ENCODE peak calls at places on chromosomes 4 and X, in ten cellular contexts. D is GM12864, C is MCF 10A, V is foreskin fibroblast, O is OCI-LY7, M is A673, L is cardiac muscle cell, Z is psoas muscle, Y is bronchial epithelial cell, W is progenitor cell of endocrine pancreas. K is an unnamed sample.

GRCh38 chrX:71895607-71896006 is 15.0 kb upstream of the NHSL2 start:
- DNase-seq in L (no peak), Y (no peak), C (no peak), V (no peak), D (no peak), Z (no peak), O (no peak), M (no peak), W (no peak), K (no peak)

GRCh38 chr4:85496933-85497332 is 22.0 kb downstream of the ARHGAP24 start:
- DNase-seq in L (peak), Y (peak), W (no peak), C (peak), Z (no peak), V (peak), M (peak), O (no peak), D (no peak), K (no peak)

GRCh38 chrX:29690061-29690460 is 525.3 kb upstream of the MAGEB2 start:
- DNase-seq in V (no peak), C (no peak), D (no peak), M (no peak), W (no peak), Y (no peak), O (no peak), Z (no peak), L (peak), K (no peak)

GRCh38 chr4:31366041-31366440 is 645.9 kb downstream of the PCDH7 start:
- DNase-seq in V (no peak), Y (peak), O (no peak), C (no peak), D (no peak), L (peak), Z (no peak), W (no peak), M (no peak), K (no peak)

GRCh38 chrX:31099536-31100090 is 27.8 kb upstream of the FTHL17 start:
- DNase-seq in O (no peak), V (no peak), L (no peak), W (no peak), M (no peak), Y (peak), Z (no peak), C (peak), D (peak), K (no peak)

GRCh38 chrX:153621949-153622598 is 23.1 kb upstream of the CCNQ start:
- DNase-seq in V (no peak), L (no peak), Z (no peak), M (no peak), O (no peak), D (no peak), Y (no peak), W (no peak), C (no peak), K (no peak)

GRCh38 chrX:154727418-154728323 is 23.2 kb downstream of the GAB3 start:
- DNase-seq in L (peak), V (no peak), W (no peak), C (peak), Y (peak), D (no peak), M (no peak), O (no peak), Z (peak), K (no peak)

GRCh38 chrX:65697915-65698796 is 30.7 kb downstream of the MSN start:
- DNase-seq in V (no peak), O (peak), D (peak), M (peak), Z (no peak), C (no peak), Y (no peak), L (peak), W (no peak), K (peak)

GRCh38 chr4:90127706-90128345 is 632 bp downstream of the CCSER1 start:
- DNase-seq in M (no peak), V (no peak), W (peak), Y (no peak), C (peak), O (no peak), L (peak), Z (peak), D (no peak), K (no peak)

GRCh38 chr4:117239434-117239833 is 154.1 kb upstream of the TRAM1L1 start:
- DNase-seq in M (no peak), D (no peak), W (no peak), C (no peak), O (no peak), Y (no peak), Z (no peak), L (no peak), V (no peak), K (no peak)

GRCh38 chrX:45750639-45751038 is 550.0 kb upstream of the DIPK2B start:
- DNase-seq in O (no peak), Y (peak), M (no peak), C (peak), W (no peak), V (no peak), Z (no peak), D (no peak), L (no peak), K (no peak)

GRCh38 chr4:1208970-1209704 is 36.8 kb upstream of the SPON2 start:
- DNase-seq in Y (no peak), D (no peak), C (no peak), M (no peak), O (no peak), L (peak), W (no peak), V (no peak), Z (peak), K (no peak)

GRCh38 chr4:61375316-61375715 is 175.2 kb downstream of the ADGRL3 start:
- DNase-seq in Z (no peak), C (peak), W (no peak), V (no peak), M (no peak), O (no peak), D (no peak), Y (peak), L (peak), K (no peak)

GRCh38 chr4:71045256-71045655 is 51.8 kb downstream of the DCK start:
- DNase-seq in Y (no peak), W (no peak), L (no peak), M (no peak), C (no peak), V (no peak), D (no peak), Z (no peak), O (no peak), K (no peak)

GRCh38 chrX:13691845-13692334 is 3.0 kb downstream of the RAB9A start:
- DNase-seq in D (no peak), V (no peak), W (no peak), Z (no peak), O (peak), Y (no peak), C (no peak), M (no peak), L (no peak), K (no peak)

GRCh38 chrX:42496239-42496638 is 281.7 kb downstream of the PPP1R2C start:
- DNase-seq in D (no peak), W (no peak), C (no peak), Y (no peak), L (no peak), Z (no peak), M (no peak), O (no peak), V (no peak), K (no peak)

GRCh38 chr4:85952518-85952917 is 407.3 kb downstream of the MAPK10 start:
- DNase-seq in L (peak), W (no peak), M (no peak), Z (no peak), O (no peak), V (peak), D (no peak), Y (peak), C (peak), K (no peak)

GRCh38 chr4:40046311-40046980 is 10.2 kb upstream of the N4BP2 start:
- DNase-seq in C (peak), D (no peak), Z (no peak), O (no peak), M (no peak), Y (peak), L (peak), V (no peak), W (no peak), K (no peak)

GRCh38 chr4:44098973-44099372 is 349.6 kb downstream of the KCTD8 start:
- DNase-seq in V (no peak), D (no peak), C (no peak), L (no peak), Z (no peak), Y (no peak), O (no peak), W (no peak), M (no peak), K (no peak)

GRCh38 chrX:153973127-153974002 is 811 bp downstream of the TMEM187 start:
- DNase-seq in W (no peak), Y (peak), D (no peak), V (no peak), O (peak), Z (peak), M (no peak), C (no peak), L (no peak), K (no peak)

GRCh38 chrX:31038585-31039326 is 33.1 kb downstream of the FTHL17 start:
- DNase-seq in Z (no peak), D (no peak), M (peak), C (peak), Y (peak), O (peak), W (no peak), V (peak), L (peak), K (no peak)

GRCh38 chr4:119725011-119725410 is 96.4 kb upstream of the PDE5A start:
- DNase-seq in L (no peak), C (no peak), M (no peak), W (no peak), V (no peak), Y (no peak), D (no peak), O (no peak), Z (no peak), K (no peak)

GRCh38 chr4:121226362-121226761 is 62.2 kb upstream of the TNIP3 start:
- DNase-seq in L (no peak), C (no peak), M (peak), V (no peak), Y (peak), W (no peak), D (no peak), Z (no peak), O (no peak), K (no peak)

GRCh38 chrX:77436682-77437081 is 10.5 kb upstream of the FGF16 start:
- DNase-seq in O (peak), V (peak), C (no peak), D (no peak), L (no peak), M (no peak), Y (peak), Z (no peak), W (no peak), K (no peak)

GRCh38 chrX:143306991-143307965 is 210.0 kb downstream of the SPANXN3 start:
- DNase-seq in O (no peak), W (no peak), V (no peak), C (no peak), D (no peak), L (no peak), M (no peak), Z (no peak), Y (no peak), K (no peak)

GRCh38 chr4:86256086-86256485 is 103.8 kb downstream of the MAPK10 start:
- DNase-seq in W (no peak), D (no peak), M (no peak), V (no peak), O (no peak), L (no peak), C (no peak), Z (no peak), Y (no peak), K (no peak)

GRCh38 chr4:144645621-144646522 is at the start of gene HHIP:
- DNase-seq in Z (peak), C (peak), W (peak), V (peak), O (no peak), M (peak), L (peak), Y (no peak), D (no peak), K (peak)

GRCh38 chr4:26522478-26522877 is 32.2 kb upstream of the CCKAR start:
- DNase-seq in M (peak), Z (no peak), C (peak), V (no peak), L (no peak), Y (peak), W (no peak), O (no peak), D (no peak), K (no peak)

GRCh38 chr4:183364025-183364424 is 41.8 kb upstream of the CLDN24 start:
- DNase-seq in M (no peak), L (no peak), W (no peak), C (no peak), Z (no peak), O (no peak), D (no peak), Y (no peak), V (no peak), K (no peak)

GRCh38 chr4:173490256-173490655 is 39.8 kb downstream of the HAND2 start:
- DNase-seq in C (no peak), O (no peak), Z (no peak), Y (no peak), V (no peak), W (no peak), L (no peak), M (no peak), D (no peak), K (no peak)

GRCh38 chrX:40303256-40304077 is 205.7 kb upstream of the BCOR start:
- DNase-seq in W (no peak), C (no peak), Y (no peak), V (no peak), M (no peak), D (no peak), L (no peak), Z (no peak), O (peak), K (no peak)

GRCh38 chrX:11665144-11666040 is at the start of gene ARHGAP6:
- DNase-seq in O (no peak), Z (peak), L (peak), C (no peak), W (peak), M (no peak), Y (peak), D (no peak), V (peak), K (no peak)

GRCh38 chr4:7132730-7133582 is 59.4 kb upstream of the SORCS2 start:
- DNase-seq in D (no peak), O (no peak), C (no peak), Y (no peak), W (no peak), M (no peak), L (peak), V (peak), Z (no peak), K (no peak)

GRCh38 chr4:141134051-141134450 is 782 bp upstream of the RNF150 start:
- DNase-seq in Z (no peak), L (no peak), D (no peak), O (no peak), Y (no peak), V (peak), W (no peak), M (peak), C (no peak), K (no peak)
- TF ChIP-seq CTCF in Z (no peak), L (no peak), D (no peak), O (no peak), Y (no peak), V (peak), W (no peak), M (no peak), C (no peak), K (no peak)

DNA sequence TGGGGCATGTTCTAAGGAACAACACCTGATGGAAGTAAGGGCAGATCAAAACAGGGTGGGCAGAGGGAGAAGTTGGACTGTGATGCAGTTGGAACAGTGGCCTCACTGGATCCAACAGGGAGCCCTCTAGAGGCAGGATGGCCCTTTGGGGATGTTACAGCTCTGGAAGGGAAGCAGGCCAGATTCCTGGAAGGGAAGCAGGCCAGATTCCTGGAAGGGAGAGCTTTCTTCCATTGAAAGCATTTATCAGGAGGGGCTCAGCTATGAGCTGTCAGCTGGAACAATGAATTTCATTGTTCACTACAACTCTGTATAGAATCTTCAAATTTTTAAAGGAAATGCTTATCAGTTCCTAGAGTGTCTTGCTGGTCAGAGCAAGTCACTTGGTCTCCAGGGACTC is 17.7 kb downstream of the IL15 start:
- DNase-seq in L (peak), C (peak), O (no peak), M (peak), Z (peak), W (no peak), Y (peak), D (no peak), V (no peak), K (no peak)
- TF ChIP-seq CTCF in L (peak), C (peak), O (peak), M (peak), Z (peak), W (peak), Y (peak), D (peak), V (peak), K (no peak)

DNA sequence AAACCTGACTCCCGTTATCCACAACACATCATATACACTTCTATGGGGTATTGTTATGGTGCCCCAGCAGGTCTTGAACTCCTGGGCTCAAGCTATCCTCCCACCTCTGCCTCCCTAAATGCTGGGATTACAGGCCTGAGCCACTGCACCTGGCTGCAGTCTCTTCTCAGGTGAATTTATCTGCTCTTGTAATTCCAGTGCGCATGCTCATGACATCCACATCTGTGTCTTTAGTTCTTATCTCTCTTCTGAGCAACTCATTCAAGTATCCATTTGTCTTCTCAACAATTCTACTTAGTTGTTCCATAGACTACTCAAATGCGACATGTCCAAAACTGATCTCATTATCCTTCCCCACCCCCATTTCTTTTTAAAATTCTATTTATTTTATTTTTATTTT is 20.5 kb upstream of the MID2 start:
- DNase-seq in D (no peak), Z (no peak), M (no peak), W (no peak), Y (no peak), V (no peak), L (no peak), C (no peak), O (no peak), K (no peak)
- TF ChIP-seq CTCF in D (no peak), Z (no peak), M (no peak), W (no peak), Y (no peak), V (no peak), L (no peak), C (no peak), O (no peak), K (no peak)

GRCh38 chr4:81814909-81815539 is 343.3 kb upstream of the RASGEF1B start:
- DNase-seq in L (peak), Z (no peak), C (no peak), O (no peak), V (no peak), D (no peak), Y (no peak), M (peak), W (no peak), K (no peak)

GRCh38 chr4:81816362-81816761 is 344.7 kb upstream of the RASGEF1B start:
- DNase-seq in D (no peak), V (no peak), M (no peak), L (no peak), C (no peak), Z (no peak), O (no peak), W (no peak), Y (no peak), K (no peak)

GRCh38 chr4:81818385-81818784 is 346.7 kb upstream of the RASGEF1B start:
- DNase-seq in W (no peak), O (no peak), V (no peak), Z (no peak), Y (no peak), L (no peak), D (no peak), M (no peak), C (no peak), K (no peak)
- TF ChIP-seq CTCF in W (no peak), O (no peak), V (no peak), Z (no peak), Y (no peak), L (no peak), D (no peak), M (no peak), C (no peak), K (no peak)

GRCh38 chr4:186554485-186554884 is 882 bp downstream of the MTNR1A start:
- DNase-seq in M (peak), O (no peak), L (peak), Y (peak), C (peak), Z (no peak), W (no peak), D (no peak), V (no peak), K (no peak)
- TF ChIP-seq CTCF in M (peak), O (no peak), L (peak), Y (peak), C (peak), Z (no peak), W (peak), D (no peak), V (no peak), K (no peak)

DNA sequence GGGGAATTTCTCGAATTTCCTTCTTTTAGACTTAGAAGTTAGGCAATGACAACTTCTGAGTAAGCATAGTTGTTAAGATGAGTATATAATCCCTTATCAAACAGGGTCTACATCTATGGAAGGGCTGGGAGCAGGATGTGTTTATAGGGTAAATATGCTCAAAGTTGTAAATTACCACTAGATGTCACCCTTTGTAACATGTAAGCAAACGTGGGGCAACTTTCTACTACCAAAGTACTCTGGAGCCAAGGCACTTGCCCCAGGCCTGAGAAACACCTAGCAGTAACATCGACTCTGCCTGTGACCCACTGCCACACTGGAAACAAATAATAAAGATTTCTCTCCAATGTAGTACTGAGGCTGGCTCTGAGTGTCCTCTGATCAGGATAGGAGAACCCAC is 444.6 kb downstream of the IQCM start:
- DNase-seq in Z (no peak), V (no peak), W (no peak), D (peak), O (peak), Y (peak), C (peak), M (peak), L (peak), K (no peak)
- TF ChIP-seq CTCF in Z (peak), V (peak), W (peak), D (peak), O (peak), Y (peak), C (peak), M (peak), L (peak), K (no peak)

GRCh38 chrX:149487292-149487691 is 17.8 kb downstream of the IDS start:
- DNase-seq in W (no peak), C (peak), D (no peak), O (peak), L (no peak), M (no peak), Y (peak), V (no peak), Z (no peak), K (no peak)
- TF ChIP-seq CTCF in W (peak), C (peak), D (peak), O (peak), L (peak), M (peak), Y (peak), V (peak), Z (no peak), K (no peak)